ENCODE peak calls at places on chromosomes 16 and 17, in six cellular contexts. One of them, this sample, is unnamed.

GRCh38 chr17:17203173-17203730 is 2.9 kb downstream of the PLD6 start:
- DNase-seq in A549: no peak
- DNase-seq in NCI-H446 treated with DMSO at 0.1 percent for 48 hours: no peak
- DNase-seq in NCI-H2029: no peak
- DNase-seq in NCI-H1048: no peak
- DNase-seq in body of pancreas: no peak
- DNase-seq in this sample: no peak

GRCh38 chr16:58272855-58273254 is 22.0 kb downstream of the PRSS54 start:
- DNase-seq in A549: no peak
- DNase-seq in NCI-H446 treated with DMSO at 0.1 percent for 48 hours: no peak
- DNase-seq in NCI-H2029: no peak
- DNase-seq in NCI-H1048: no peak
- DNase-seq in body of pancreas: no peak
- DNase-seq in this sample: no peak

GRCh38 chr17:44257815-44258750 is 9.9 kb downstream of the SLC4A1 start:
- DNase-seq in A549: no peak
- DNase-seq in NCI-H446 treated with DMSO at 0.1 percent for 48 hours: no peak
- DNase-seq in NCI-H2029: no peak
- DNase-seq in NCI-H1048: no peak
- DNase-seq in body of pancreas: no peak
- DNase-seq in this sample: no peak

GRCh38 chr16:89906141-89907025 is 12.3 kb upstream of the MC1R start:
- DNase-seq in A549: peak; percentile 25
- DNase-seq in NCI-H446 treated with DMSO at 0.1 percent for 48 hours: no peak
- DNase-seq in NCI-H2029: no peak
- DNase-seq in NCI-H1048: no peak
- DNase-seq in body of pancreas: no peak
- DNase-seq in this sample: no peak

GRCh38 chr17:6753006-6753445 is 2.8 kb upstream of the XAF1 start:
- DNase-seq in A549: no peak
- DNase-seq in NCI-H446 treated with DMSO at 0.1 percent for 48 hours: no peak
- DNase-seq in NCI-H2029: no peak
- DNase-seq in NCI-H1048: no peak
- DNase-seq in body of pancreas: peak; percentile 51
- DNase-seq in this sample: peak; percentile 45

GRCh38 chr16:2528161-2529060 is 2.8 kb downstream of the CEMP1 start:
- DNase-seq in A549: no peak
- DNase-seq in NCI-H446 treated with DMSO at 0.1 percent for 48 hours: no peak
- DNase-seq in NCI-H2029: no peak
- DNase-seq in NCI-H1048: no peak
- DNase-seq in body of pancreas: no peak
- DNase-seq in this sample: no peak

GRCh38 chr16:50238868-50239301 is 27.5 kb upstream of the ADCY7 start:
- DNase-seq in A549: no peak
- DNase-seq in NCI-H446 treated with DMSO at 0.1 percent for 48 hours: no peak
- DNase-seq in NCI-H2029: no peak
- DNase-seq in NCI-H1048: no peak
- DNase-seq in body of pancreas: no peak
- DNase-seq in this sample: no peak

GRCh38 chr16:88730632-88731607 is 24.6 kb downstream of the CTU2 start:
- DNase-seq in A549: no peak
- DNase-seq in NCI-H446 treated with DMSO at 0.1 percent for 48 hours: no peak
- DNase-seq in NCI-H2029: no peak
- DNase-seq in NCI-H1048: no peak
- DNase-seq in body of pancreas: no peak
- DNase-seq in this sample: no peak

GRCh38 chr16:12315330-12316138 is 339.0 kb downstream of the SNX29 start:
- DNase-seq in A549: peak; percentile 13
- DNase-seq in NCI-H446 treated with DMSO at 0.1 percent for 48 hours: peak; percentile 21
- DNase-seq in NCI-H2029: peak; percentile 18
- DNase-seq in NCI-H1048: no peak
- DNase-seq in body of pancreas: peak; percentile 48
- DNase-seq in this sample: no peak

GRCh38 chr16:87149051-87149450 is 168.1 kb downstream of the C16orf95 start:
- DNase-seq in A549: no peak
- DNase-seq in NCI-H446 treated with DMSO at 0.1 percent for 48 hours: no peak
- DNase-seq in NCI-H2029: no peak
- DNase-seq in NCI-H1048: no peak
- DNase-seq in body of pancreas: no peak
- DNase-seq in this sample: no peak

GRCh38 chr16:19589106-19589505 is 33.6 kb downstream of the VPS35L start:
- DNase-seq in A549: no peak
- DNase-seq in NCI-H446 treated with DMSO at 0.1 percent for 48 hours: no peak
- DNase-seq in NCI-H2029: no peak
- DNase-seq in NCI-H1048: no peak
- DNase-seq in body of pancreas: no peak
- DNase-seq in this sample: no peak

GRCh38 chr16:27463741-27464662 is 62.0 kb downstream of the IL21R start:
- DNase-seq in A549: no peak
- DNase-seq in NCI-H446 treated with DMSO at 0.1 percent for 48 hours: no peak
- DNase-seq in NCI-H2029: no peak
- DNase-seq in NCI-H1048: no peak
- DNase-seq in body of pancreas: no peak
- DNase-seq in this sample: no peak

GRCh38 chr16:66366433-66367299 is at the start of gene CDH5:
- DNase-seq in A549: no peak
- DNase-seq in NCI-H446 treated with DMSO at 0.1 percent for 48 hours: peak; percentile 50
- DNase-seq in NCI-H2029: no peak
- DNase-seq in NCI-H1048: no peak
- DNase-seq in body of pancreas: peak; percentile 6
- DNase-seq in this sample: no peak

GRCh38 chr17:48693178-48693577 is 29.1 kb downstream of the PRAC1 start:
- DNase-seq in A549: no peak
- DNase-seq in NCI-H446 treated with DMSO at 0.1 percent for 48 hours: no peak
- DNase-seq in NCI-H2029: no peak
- DNase-seq in NCI-H1048: no peak
- DNase-seq in body of pancreas: no peak
- DNase-seq in this sample: no peak

GRCh38 chr16:76484020-76484419 is 206.8 kb downstream of the CNTNAP4 start:
- DNase-seq in A549: no peak
- DNase-seq in NCI-H446 treated with DMSO at 0.1 percent for 48 hours: no peak
- DNase-seq in NCI-H2029: no peak
- DNase-seq in NCI-H1048: no peak
- DNase-seq in body of pancreas: no peak
- DNase-seq in this sample: no peak

GRCh38 chr17:61575983-61576382 is 15.0 kb downstream of the NACA2 start:
- DNase-seq in A549: no peak
- DNase-seq in NCI-H446 treated with DMSO at 0.1 percent for 48 hours: no peak
- DNase-seq in NCI-H2029: no peak
- DNase-seq in NCI-H1048: no peak
- DNase-seq in body of pancreas: no peak
- DNase-seq in this sample: no peak

GRCh38 chr16:84426804-84427203 is 58.5 kb downstream of the ATP2C2 start:
- DNase-seq in A549: no peak
- DNase-seq in NCI-H446 treated with DMSO at 0.1 percent for 48 hours: no peak
- DNase-seq in NCI-H2029: no peak
- DNase-seq in NCI-H1048: no peak
- DNase-seq in body of pancreas: no peak
- DNase-seq in this sample: no peak

GRCh38 chr16:13254998-13255614 is 353.7 kb downstream of the SHISA9 start:
- DNase-seq in A549: no peak
- DNase-seq in NCI-H446 treated with DMSO at 0.1 percent for 48 hours: no peak
- DNase-seq in NCI-H2029: no peak
- DNase-seq in NCI-H1048: no peak
- DNase-seq in body of pancreas: no peak
- DNase-seq in this sample: no peak

GRCh38 chr17:44344939-44345496 is at the start of gene GRN:
- DNase-seq in A549: peak; percentile 100
- DNase-seq in NCI-H446 treated with DMSO at 0.1 percent for 48 hours: peak; percentile 95
- DNase-seq in NCI-H2029: peak; percentile 95
- DNase-seq in NCI-H1048: peak; percentile 95
- DNase-seq in body of pancreas: peak; percentile 98
- DNase-seq in this sample: peak; percentile 87

GRCh38 chr16:60432472-60432871 is 1603.8 kb downstream of the CDH8 start:
- DNase-seq in A549: no peak
- DNase-seq in NCI-H446 treated with DMSO at 0.1 percent for 48 hours: no peak
- DNase-seq in NCI-H2029: no peak
- DNase-seq in NCI-H1048: no peak
- DNase-seq in body of pancreas: no peak
- DNase-seq in this sample: no peak

GRCh38 chr17:57140321-57140720 is 55.3 kb downstream of the AKAP1 start:
- DNase-seq in A549: no peak
- DNase-seq in NCI-H446 treated with DMSO at 0.1 percent for 48 hours: no peak
- DNase-seq in NCI-H2029: no peak
- DNase-seq in NCI-H1048: no peak
- DNase-seq in body of pancreas: no peak
- DNase-seq in this sample: no peak

GRCh38 chr17:83012873-83013778 is 66.3 kb upstream of the METRNL start:
- DNase-seq in A549: no peak
- DNase-seq in NCI-H446 treated with DMSO at 0.1 percent for 48 hours: no peak
- DNase-seq in NCI-H2029: no peak
- DNase-seq in NCI-H1048: no peak
- DNase-seq in body of pancreas: no peak
- DNase-seq in this sample: peak; percentile 50

GRCh38 chr16:80591071-80591935 is 50.5 kb downstream of the DYNLRB2 start:
- DNase-seq in A549: no peak
- DNase-seq in NCI-H446 treated with DMSO at 0.1 percent for 48 hours: no peak
- DNase-seq in NCI-H2029: no peak
- DNase-seq in NCI-H1048: no peak
- DNase-seq in body of pancreas: no peak
- DNase-seq in this sample: no peak

GRCh38 chr16:20743591-20743990 is 2.0 kb upstream of the THUMPD1 start:
- DNase-seq in A549: no peak
- DNase-seq in NCI-H446 treated with DMSO at 0.1 percent for 48 hours: no peak
- DNase-seq in NCI-H2029: no peak
- DNase-seq in NCI-H1048: no peak
- DNase-seq in body of pancreas: no peak
- DNase-seq in this sample: no peak

GRCh38 chr17:41020346-41020745 is 6.7 kb downstream of the KRTAP1-5 start:
- DNase-seq in A549: no peak
- DNase-seq in NCI-H446 treated with DMSO at 0.1 percent for 48 hours: no peak
- DNase-seq in NCI-H2029: no peak
- DNase-seq in NCI-H1048: no peak
- DNase-seq in body of pancreas: no peak
- DNase-seq in this sample: no peak

GRCh38 chr17:266219-266618 is 84.8 kb upstream of the DOC2B start:
- DNase-seq in A549: no peak
- DNase-seq in NCI-H446 treated with DMSO at 0.1 percent for 48 hours: no peak
- DNase-seq in NCI-H2029: no peak
- DNase-seq in NCI-H1048: no peak
- DNase-seq in body of pancreas: no peak
- DNase-seq in this sample: no peak

GRCh38 chr16:17408955-17409441 is 61.8 kb downstream of the XYLT1 start:
- DNase-seq in A549: no peak
- DNase-seq in NCI-H446 treated with DMSO at 0.1 percent for 48 hours: no peak
- DNase-seq in NCI-H2029: no peak
- DNase-seq in NCI-H1048: no peak
- DNase-seq in body of pancreas: no peak
- DNase-seq in this sample: no peak

GRCh38 chr17:74519951-74520553 is 11.2 kb downstream of the CD300LB start:
- DNase-seq in A549: no peak
- DNase-seq in NCI-H446 treated with DMSO at 0.1 percent for 48 hours: no peak
- DNase-seq in NCI-H2029: no peak
- DNase-seq in NCI-H1048: no peak
- DNase-seq in body of pancreas: peak; percentile 61
- DNase-seq in this sample: no peak

GRCh38 chr17:39080416-39081179 is 70.8 kb downstream of the PLXDC1 start:
- DNase-seq in A549: no peak
- DNase-seq in NCI-H446 treated with DMSO at 0.1 percent for 48 hours: no peak
- DNase-seq in NCI-H2029: no peak
- DNase-seq in NCI-H1048: no peak
- DNase-seq in body of pancreas: peak; percentile 40
- DNase-seq in this sample: no peak

GRCh38 chr17:69058165-69058564 is 2.6 kb downstream of the ABCA9 start:
- DNase-seq in A549: no peak
- DNase-seq in NCI-H446 treated with DMSO at 0.1 percent for 48 hours: no peak
- DNase-seq in NCI-H2029: no peak
- DNase-seq in NCI-H1048: no peak
- DNase-seq in body of pancreas: peak; percentile 8
- DNase-seq in this sample: no peak

GRCh38 chr17:349666-350065 is 2.9 kb downstream of the RPH3AL start:
- DNase-seq in A549: no peak
- DNase-seq in NCI-H446 treated with DMSO at 0.1 percent for 48 hours: no peak
- DNase-seq in NCI-H2029: no peak
- DNase-seq in NCI-H1048: no peak
- DNase-seq in body of pancreas: no peak
- DNase-seq in this sample: no peak

GRCh38 chr17:79518330-79519151 is 92.3 kb downstream of the RBFOX3 start:
- DNase-seq in A549: no peak
- DNase-seq in NCI-H446 treated with DMSO at 0.1 percent for 48 hours: no peak
- DNase-seq in NCI-H2029: no peak
- DNase-seq in NCI-H1048: no peak
- DNase-seq in body of pancreas: no peak
- DNase-seq in this sample: no peak

GRCh38 chr16:47925811-47926460 is 229.9 kb downstream of the ABCC12 start:
- DNase-seq in A549: no peak
- DNase-seq in NCI-H446 treated with DMSO at 0.1 percent for 48 hours: no peak
- DNase-seq in NCI-H2029: no peak
- DNase-seq in NCI-H1048: no peak
- DNase-seq in body of pancreas: no peak
- DNase-seq in this sample: peak; percentile 51

GRCh38 chr16:2178321-2179106 is 17.9 kb downstream of the CASKIN1 start:
- DNase-seq in A549: no peak
- DNase-seq in NCI-H446 treated with DMSO at 0.1 percent for 48 hours: no peak
- DNase-seq in NCI-H2029: no peak
- DNase-seq in NCI-H1048: no peak
- DNase-seq in body of pancreas: no peak
- DNase-seq in this sample: no peak

GRCh38 chr16:58500329-58501241 is 642 bp downstream of the NDRG4 start:
- DNase-seq in A549: no peak
- DNase-seq in NCI-H446 treated with DMSO at 0.1 percent for 48 hours: no peak
- DNase-seq in NCI-H2029: no peak
- DNase-seq in NCI-H1048: no peak
- DNase-seq in body of pancreas: no peak
- DNase-seq in this sample: no peak

GRCh38 chr17:83203472-83204221 is 124.2 kb downstream of the METRNL start:
- DNase-seq in A549: no peak
- DNase-seq in NCI-H446 treated with DMSO at 0.1 percent for 48 hours: no peak
- DNase-seq in NCI-H2029: no peak
- DNase-seq in NCI-H1048: no peak
- DNase-seq in body of pancreas: peak; percentile 5
- DNase-seq in this sample: no peak

GRCh38 chr17:27257031-27257357 is 36.9 kb upstream of the WSB1 start:
- DNase-seq in A549: no peak
- DNase-seq in NCI-H446 treated with DMSO at 0.1 percent for 48 hours: no peak
- DNase-seq in NCI-H2029: no peak
- DNase-seq in NCI-H1048: no peak
- DNase-seq in body of pancreas: no peak
- DNase-seq in this sample: no peak

This sample was measured in HS-27A.